ENCODE peak calls at places on chromosomes 6 and 20, in six cellular contexts. M, R, W, O, K and P are unnamed samples.

GRCh38 chr6:54916858-54917257 is 70.3 kb downstream of the FAM83B start:
- DNase-seq in M (no peak), R (no peak), W (no peak), O (no peak), K (no peak), P (no peak)

GRCh38 chr6:168155193-168155592 is 76.2 kb upstream of the FRMD1 start:
- DNase-seq in M (no peak), R (peak), W (no peak), O (no peak), K (no peak), P (no peak)

GRCh38 chr20:10419550-10420133 is 14.4 kb downstream of the MKKS start:
- DNase-seq in M (no peak), R (peak), W (no peak), O (no peak), K (no peak), P (no peak)

GRCh38 chr6:66226099-66226498 is 519.1 kb upstream of the EYS start:
- DNase-seq in M (peak), R (no peak), W (peak), O (peak), K (no peak), P (no peak)

GRCh38 chr6:119446623-119447008 is 97.1 kb upstream of the MAN1A1 start:
- DNase-seq in M (peak), R (peak), W (no peak), O (no peak), K (no peak), P (no peak)

GRCh38 chr20:10309326-10309725 is 90.7 kb downstream of the SNAP25 start:
- DNase-seq in M (no peak), R (no peak), W (no peak), O (no peak), K (no peak), P (no peak)

GRCh38 chr6:134310206-134310605 is 7.7 kb downstream of the SGK1 start:
- DNase-seq in M (no peak), R (no peak), W (no peak), O (no peak), K (no peak), P (no peak)

GRCh38 chr6:169845426-169846285 is 94.2 kb downstream of the ERMARD start:
- DNase-seq in M (no peak), R (no peak), W (peak), O (no peak), K (no peak), P (no peak)

GRCh38 chr6:74114428-74114827 is 418.4 kb downstream of the CD109 start:
- DNase-seq in M (no peak), R (no peak), W (no peak), O (no peak), K (no peak), P (no peak)